ENCODE peak calls at places on chromosomes 16 and 17, in nine cellular contexts. One of them, this sample, is unnamed.

GRCh38 chr17:1223662-1224061 is 43.9 kb upstream of the ABR start:
- DNase-seq in T-cell: no peak
- DNase-seq in ovary: no peak
- DNase-seq in CD8-positive, alpha-beta T cell: no peak
- DNase-seq in GM03348: no peak
- DNase-seq in T-helper 17 cell: no peak
- DNase-seq in CD4-positive, alpha-beta T cell: no peak
- DNase-seq in stimulated activated CD4-positive, alpha-beta T cell treated with anti-CD3 and anti-CD28 coated beads, Interleukin-2, amount 100 ng/mL, for 48 hours: no peak
- DNase-seq in GM23248: no peak
- DNase-seq in this sample: no peak

GRCh38 chr16:583470-583814 is 6.4 kb upstream of the RAB40C start:
- DNase-seq in CD8-positive, alpha-beta T cell: no peak
- DNase-seq in ovary: no peak
- DNase-seq in T-cell: no peak
- DNase-seq in GM23248: no peak
- DNase-seq in CD4-positive, alpha-beta T cell: no peak
- DNase-seq in GM03348: no peak
- DNase-seq in stimulated activated CD4-positive, alpha-beta T cell treated with anti-CD3 and anti-CD28 coated beads, Interleukin-2, amount 100 ng/mL, for 48 hours: no peak
- DNase-seq in T-helper 17 cell: no peak
- DNase-seq in this sample: peak; percentile 29

GRCh38 chr17:78129385-78130079 is 977 bp upstream of the TMC6 start:
- DNase-seq in T-cell: peak; percentile 61
- DNase-seq in T-helper 17 cell: no peak
- DNase-seq in ovary: no peak
- DNase-seq in GM23248: no peak
- DNase-seq in stimulated activated CD4-positive, alpha-beta T cell treated with anti-CD3 and anti-CD28 coated beads, Interleukin-2, amount 100 ng/mL, for 48 hours: no peak
- DNase-seq in CD4-positive, alpha-beta T cell: peak; percentile 54
- DNase-seq in CD8-positive, alpha-beta T cell: no peak
- DNase-seq in GM03348: no peak
- DNase-seq in this sample: no peak

GRCh38 chr17:78268960-78269892 is 37.8 kb downstream of the TMEM235 start:
- DNase-seq in GM23248: no peak
- DNase-seq in T-helper 17 cell: no peak
- DNase-seq in T-cell: no peak
- DNase-seq in GM03348: no peak
- DNase-seq in stimulated activated CD4-positive, alpha-beta T cell treated with anti-CD3 and anti-CD28 coated beads, Interleukin-2, amount 100 ng/mL, for 48 hours: no peak
- DNase-seq in CD4-positive, alpha-beta T cell: no peak
- DNase-seq in CD8-positive, alpha-beta T cell: no peak
- DNase-seq in ovary: no peak
- DNase-seq in this sample: no peak

GRCh38 chr16:81513204-81514040 is 68.8 kb downstream of the CMIP start:
- DNase-seq in ovary: peak; percentile 69
- DNase-seq in GM23248: peak; percentile 35
- DNase-seq in T-helper 17 cell: no peak
- DNase-seq in T-cell: no peak
- DNase-seq in CD8-positive, alpha-beta T cell: no peak
- DNase-seq in GM03348: peak; percentile 53
- DNase-seq in CD4-positive, alpha-beta T cell: no peak
- DNase-seq in stimulated activated CD4-positive, alpha-beta T cell treated with anti-CD3 and anti-CD28 coated beads, Interleukin-2, amount 100 ng/mL, for 48 hours: no peak
- DNase-seq in this sample: no peak

GRCh38 chr17:48134912-48135480 is 27.4 kb downstream of the SNX11 start:
- DNase-seq in ovary: no peak
- DNase-seq in stimulated activated CD4-positive, alpha-beta T cell treated with anti-CD3 and anti-CD28 coated beads, Interleukin-2, amount 100 ng/mL, for 48 hours: no peak
- DNase-seq in T-cell: no peak
- DNase-seq in GM03348: peak; percentile 13
- DNase-seq in T-helper 17 cell: no peak
- DNase-seq in GM23248: no peak
- DNase-seq in CD8-positive, alpha-beta T cell: no peak
- DNase-seq in CD4-positive, alpha-beta T cell: no peak
- DNase-seq in this sample: no peak

GRCh38 chr17:17811381-17812210 is 25.2 kb downstream of the SREBF1 start:
- DNase-seq in GM03348: no peak
- DNase-seq in T-cell: no peak
- DNase-seq in CD4-positive, alpha-beta T cell: no peak
- DNase-seq in stimulated activated CD4-positive, alpha-beta T cell treated with anti-CD3 and anti-CD28 coated beads, Interleukin-2, amount 100 ng/mL, for 48 hours: no peak
- DNase-seq in GM23248: no peak
- DNase-seq in ovary: peak; percentile 68
- DNase-seq in T-helper 17 cell: no peak
- DNase-seq in CD8-positive, alpha-beta T cell: no peak
- DNase-seq in this sample: no peak

GRCh38 chr17:28033972-28034714 is 8.3 kb upstream of the NLK start:
- DNase-seq in CD4-positive, alpha-beta T cell: no peak
- DNase-seq in T-helper 17 cell: no peak
- DNase-seq in GM03348: peak; percentile 73
- DNase-seq in ovary: no peak
- DNase-seq in T-cell: no peak
- DNase-seq in GM23248: peak; percentile 93
- DNase-seq in stimulated activated CD4-positive, alpha-beta T cell treated with anti-CD3 and anti-CD28 coated beads, Interleukin-2, amount 100 ng/mL, for 48 hours: no peak
- DNase-seq in CD8-positive, alpha-beta T cell: no peak
- DNase-seq in this sample: no peak

GRCh38 chr16:85328665-85329058 is 216.4 kb upstream of the CIBAR2 start:
- DNase-seq in T-cell: no peak
- DNase-seq in GM03348: no peak
- DNase-seq in GM23248: no peak
- DNase-seq in T-helper 17 cell: no peak
- DNase-seq in CD8-positive, alpha-beta T cell: no peak
- DNase-seq in ovary: no peak
- DNase-seq in CD4-positive, alpha-beta T cell: no peak
- DNase-seq in stimulated activated CD4-positive, alpha-beta T cell treated with anti-CD3 and anti-CD28 coated beads, Interleukin-2, amount 100 ng/mL, for 48 hours: no peak
- DNase-seq in this sample: peak; percentile 83

GRCh38 chr17:78159575-78160158 is 8.7 kb upstream of the SYNGR2 start:
- DNase-seq in T-helper 17 cell: no peak
- DNase-seq in GM23248: peak; percentile 53
- DNase-seq in GM03348: no peak
- DNase-seq in CD4-positive, alpha-beta T cell: no peak
- DNase-seq in T-cell: no peak
- DNase-seq in stimulated activated CD4-positive, alpha-beta T cell treated with anti-CD3 and anti-CD28 coated beads, Interleukin-2, amount 100 ng/mL, for 48 hours: no peak
- DNase-seq in ovary: no peak
- DNase-seq in CD8-positive, alpha-beta T cell: no peak
- DNase-seq in this sample: no peak

GRCh38 chr17:76014925-76015261 is 12.2 kb downstream of the EVPL start:
- DNase-seq in ovary: no peak
- DNase-seq in T-helper 17 cell: no peak
- DNase-seq in stimulated activated CD4-positive, alpha-beta T cell treated with anti-CD3 and anti-CD28 coated beads, Interleukin-2, amount 100 ng/mL, for 48 hours: no peak
- DNase-seq in GM23248: no peak
- DNase-seq in CD8-positive, alpha-beta T cell: no peak
- DNase-seq in GM03348: no peak
- DNase-seq in CD4-positive, alpha-beta T cell: no peak
- DNase-seq in T-cell: no peak
- DNase-seq in this sample: peak; percentile 68

GRCh38 chr17:17781591-17782424 is 55.0 kb downstream of the SREBF1 start:
- DNase-seq in GM23248: peak; percentile 69
- DNase-seq in T-helper 17 cell: peak; percentile 31
- DNase-seq in GM03348: peak; percentile 71
- DNase-seq in T-cell: no peak
- DNase-seq in ovary: peak; percentile 88
- DNase-seq in CD4-positive, alpha-beta T cell: no peak
- DNase-seq in CD8-positive, alpha-beta T cell: no peak
- DNase-seq in stimulated activated CD4-positive, alpha-beta T cell treated with anti-CD3 and anti-CD28 coated beads, Interleukin-2, amount 100 ng/mL, for 48 hours: no peak
- DNase-seq in this sample: peak; percentile 29

GRCh38 chr17:13544755-13545154 is 57.0 kb downstream of the HS3ST3A1 start:
- DNase-seq in ovary: no peak
- DNase-seq in T-cell: no peak
- DNase-seq in GM23248: peak; percentile 87
- DNase-seq in GM03348: no peak
- DNase-seq in CD8-positive, alpha-beta T cell: no peak
- DNase-seq in T-helper 17 cell: no peak
- DNase-seq in stimulated activated CD4-positive, alpha-beta T cell treated with anti-CD3 and anti-CD28 coated beads, Interleukin-2, amount 100 ng/mL, for 48 hours: no peak
- DNase-seq in CD4-positive, alpha-beta T cell: no peak
- DNase-seq in this sample: no peak

GRCh38 chr16:76277099-76278030 is at the start of gene CNTNAP4:
- DNase-seq in CD4-positive, alpha-beta T cell: no peak
- DNase-seq in T-helper 17 cell: no peak
- DNase-seq in CD8-positive, alpha-beta T cell: no peak
- DNase-seq in GM03348: no peak
- DNase-seq in GM23248: no peak
- DNase-seq in ovary: no peak
- DNase-seq in stimulated activated CD4-positive, alpha-beta T cell treated with anti-CD3 and anti-CD28 coated beads, Interleukin-2, amount 100 ng/mL, for 48 hours: no peak
- DNase-seq in T-cell: no peak
- DNase-seq in this sample: no peak

GRCh38 chr16:84228321-84228838 is 11.4 kb downstream of the KCNG4 start:
- DNase-seq in stimulated activated CD4-positive, alpha-beta T cell treated with anti-CD3 and anti-CD28 coated beads, Interleukin-2, amount 100 ng/mL, for 48 hours: no peak
- DNase-seq in GM03348: peak; percentile 95
- DNase-seq in CD4-positive, alpha-beta T cell: no peak
- DNase-seq in T-cell: no peak
- DNase-seq in T-helper 17 cell: no peak
- DNase-seq in ovary: peak; percentile 80
- DNase-seq in CD8-positive, alpha-beta T cell: no peak
- DNase-seq in GM23248: peak; percentile 98
- DNase-seq in this sample: no peak

This sample was measured in DMS153.